ENCODE peak calls at places on chromosomes 12 and 14, in nine cellular contexts. X, S, M, Y, R, U, E, Z and G are unnamed samples.

GRCh38 chr12:109870648-109871047 is 9.7 kb downstream of the GLTP start:
- DNase-seq in X (no peak), E (no peak), Z (no peak), U (peak; percentile 91), M (no peak), R (peak; percentile 75), S (no peak), Y (no peak), G (no peak)

GRCh38 chr14:73833530-73834257 is 17.9 kb upstream of the PTGR2 start:
- DNase-seq in Y (no peak), X (no peak), Z (peak; percentile 53), S (peak; percentile 75), E (no peak), U (peak; percentile 58), R (peak; percentile 78), M (peak; percentile 47), G (no peak)

GRCh38 chr12:113230315-113231274 is 9.3 kb downstream of the TPCN1 start:
- DNase-seq in X (no peak), U (no peak), E (no peak), M (no peak), Y (no peak), Z (no peak), R (no peak), S (peak; percentile 65), G (no peak)

GRCh38 chr12:38664661-38665269 is 240.6 kb downstream of the CPNE8 start:
- DNase-seq in E (no peak), M (peak; percentile 57), U (peak; percentile 15), R (peak; percentile 41), Z (peak; percentile 25), X (no peak), S (no peak), Y (peak; percentile 26), G (no peak)

GRCh38 chr14:95344536-95344935 is 24.8 kb upstream of the CLMN start:
- DNase-seq in U (no peak), E (no peak), Y (no peak), S (no peak), X (no peak), R (no peak), M (no peak), Z (no peak), G (peak; percentile 4)

GRCh38 chr12:94171595-94171930 is 23.2 kb downstream of the PLXNC1 start:
- DNase-seq in U (no peak), Z (no peak), Y (no peak), S (peak; percentile 27), M (no peak), E (no peak), R (peak; percentile 28), X (no peak), G (no peak)

GRCh38 chr14:63229330-63230059 is 25.3 kb downstream of the RHOJ start:
- DNase-seq in R (no peak), Y (no peak), U (no peak), S (no peak), X (no peak), E (no peak), Z (peak; percentile 16), M (no peak), G (no peak)

GRCh38 chr14:90168425-90169105 is 87.8 kb upstream of the PSMC1 start:
- DNase-seq in Z (no peak), R (peak; percentile 69), E (no peak), S (peak; percentile 84), X (no peak), Y (no peak), M (no peak), U (peak; percentile 75), G (no peak)

GRCh38 chr14:95871531-95871930 is 5.1 kb upstream of the TUNAR start:
- DNase-seq in X (no peak), Y (no peak), M (no peak), R (no peak), Z (no peak), S (no peak), E (no peak), U (no peak), G (peak; percentile 40)

DNA sequence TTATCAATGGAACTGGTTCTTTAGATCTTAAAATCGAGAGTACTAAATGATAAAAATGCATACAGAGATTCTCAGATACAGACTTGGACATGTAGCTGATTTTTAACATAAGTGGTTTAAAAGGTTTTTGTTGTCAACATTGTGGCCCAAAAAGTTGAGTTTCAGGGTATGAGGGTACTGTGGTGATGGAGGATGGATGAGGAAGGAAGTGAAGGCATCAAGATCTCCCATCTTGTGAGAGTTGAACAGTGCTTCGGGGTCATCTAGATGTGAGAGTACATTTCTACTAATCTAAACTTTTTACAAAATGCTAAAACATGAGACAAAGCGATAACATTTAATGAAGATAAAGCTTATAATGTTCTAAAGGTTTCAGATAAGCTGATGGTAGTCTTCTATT is 452.6 kb downstream of the PCNX1 start:
- DNase-seq in R (no peak), Z (no peak), S (no peak), E (no peak), X (no peak), M (no peak), U (no peak), Y (no peak), G (no peak)
- H3K4me1 ChIP-seq in R (peaks cover 48% of the 10 kb centered on the region), Z (peaks cover 45% of the 10 kb centered on the region), S (peaks cover 30% of the 10 kb centered on the region), E (peaks cover 19% of the 10 kb centered on the region), X (peaks cover 11% of the 10 kb centered on the region), M (no peaks in the 10 kb centered on the region), U (peaks cover 51% of the 10 kb centered on the region), Y (peaks cover 51% of the 10 kb centered on the region), G (peaks cover 33% of the 10 kb centered on the region)

GRCh38 chr12:62210422-62210821 is 49.8 kb upstream of the USP15 start:
- DNase-seq in X (peak; percentile 49), U (peak; percentile 80), E (no peak), S (peak; percentile 12), Z (peak; percentile 55), Y (peak; percentile 40), M (peak; percentile 71), R (peak; percentile 69), G (no peak)

GRCh38 chr12:62207248-62207647 is 53.0 kb upstream of the USP15 start:
- DNase-seq in E (no peak), S (no peak), R (no peak), Y (no peak), U (no peak), X (no peak), M (no peak), Z (no peak), G (no peak)

DNA sequence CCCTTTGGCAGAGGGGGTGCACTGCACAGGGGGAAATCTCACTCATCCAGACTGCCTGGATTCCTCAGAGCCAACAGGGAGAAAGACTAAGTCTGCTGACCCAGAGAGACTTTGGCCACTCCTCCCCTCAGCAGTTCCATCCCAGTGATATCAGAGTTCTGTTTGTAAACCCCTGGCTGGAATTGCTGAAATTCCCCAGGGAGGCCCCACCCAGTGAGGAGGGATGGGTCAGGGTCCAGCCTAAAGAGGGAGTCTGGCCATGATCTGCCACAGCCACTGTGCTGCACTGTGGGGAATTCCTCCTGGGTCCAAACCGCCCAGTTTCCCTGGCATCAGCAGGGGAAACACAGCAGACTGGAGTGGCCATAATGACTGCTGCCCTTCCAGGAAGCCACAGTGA is 54.9 kb upstream of the USP15 start:
- DNase-seq in U (no peak), S (no peak), X (no peak), Y (no peak), E (no peak), R (no peak), M (no peak), Z (peak; percentile 49), G (no peak)
- H3K27ac ChIP-seq in U (no peak overlapping the region), S (no peak overlapping the region), X (no peak overlapping the region), Y (no peak overlapping the region), E (no peak overlapping the region), R (no peak overlapping the region), M (no peak overlapping the region), Z (peak overlapping the region; percentile 63), G (no peak overlapping the region)

DNA sequence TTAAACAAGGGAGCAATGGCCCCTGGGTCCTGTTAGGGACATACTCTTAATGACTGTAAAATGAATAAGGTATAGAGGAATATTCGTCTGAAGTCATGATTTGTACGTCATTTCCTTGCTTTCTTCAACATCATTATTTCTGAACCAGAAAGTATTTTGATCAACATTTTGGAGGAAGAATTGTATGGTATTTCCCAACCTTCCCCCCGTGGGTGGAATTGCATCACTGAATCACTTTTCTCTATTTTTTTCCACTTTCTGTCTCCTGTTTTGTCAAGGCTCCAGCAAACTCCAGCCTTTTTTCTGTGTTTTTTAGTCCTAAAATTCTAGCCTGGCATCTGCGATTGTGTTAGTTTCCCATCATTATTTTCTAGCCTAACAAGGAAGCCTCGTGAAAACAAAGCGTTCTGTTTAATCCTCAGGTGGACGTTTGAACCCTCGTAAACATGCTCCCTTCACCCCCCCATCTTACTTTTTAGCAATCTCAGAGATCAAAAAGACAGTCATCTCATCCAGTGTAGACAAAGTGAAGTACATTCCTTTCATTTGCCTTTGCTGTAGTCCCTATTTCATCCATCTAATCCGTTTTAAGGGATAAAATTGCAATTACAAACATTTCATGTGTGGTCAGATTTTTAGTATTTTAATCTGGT is 62.3 kb downstream of the ETV6 start:
- DNase-seq in R (peak; percentile 79), U (no peak), M (no peak), E (no peak), S (peak; percentile 51), Z (no peak), X (peak; percentile 73), Y (no peak), G (no peak)
- H3K4me1 ChIP-seq in R (peaks cover 17% of the 10 kb centered on the region), U (peaks cover 24% of the 10 kb centered on the region), M (no peaks in the 10 kb centered on the region), E (peaks cover 15% of the 10 kb centered on the region), S (peaks cover 11% of the 10 kb centered on the region), Z (peaks cover 29% of the 10 kb centered on the region), X (peaks cover 16% of the 10 kb centered on the region), Y (peaks cover 17% of the 10 kb centered on the region), G (peaks cover 3% of the 10 kb centered on the region)

GRCh38 chr12:15179672-15180071 is 41.5 kb downstream of the RERG start:
- DNase-seq in U (no peak), S (no peak), Z (no peak), M (no peak), X (peak; percentile 70), E (no peak), Y (no peak), R (no peak), G (no peak)

GRCh38 chr12:15186593-15186992 is 34.6 kb downstream of the RERG start:
- DNase-seq in M (no peak), X (no peak), U (no peak), E (no peak), Y (peak; percentile 13), R (no peak), Z (no peak), S (no peak), G (no peak)

GRCh38 chr12:15184484-15184883 is 36.7 kb downstream of the RERG start:
- DNase-seq in Y (no peak), M (no peak), Z (no peak), E (no peak), U (no peak), S (no peak), R (no peak), X (no peak), G (no peak)

GRCh38 chr12:15180325-15180724 is 40.9 kb downstream of the RERG start:
- DNase-seq in E (no peak), X (no peak), Z (no peak), R (no peak), Y (no peak), M (no peak), S (no peak), U (no peak), G (no peak)

DNA sequence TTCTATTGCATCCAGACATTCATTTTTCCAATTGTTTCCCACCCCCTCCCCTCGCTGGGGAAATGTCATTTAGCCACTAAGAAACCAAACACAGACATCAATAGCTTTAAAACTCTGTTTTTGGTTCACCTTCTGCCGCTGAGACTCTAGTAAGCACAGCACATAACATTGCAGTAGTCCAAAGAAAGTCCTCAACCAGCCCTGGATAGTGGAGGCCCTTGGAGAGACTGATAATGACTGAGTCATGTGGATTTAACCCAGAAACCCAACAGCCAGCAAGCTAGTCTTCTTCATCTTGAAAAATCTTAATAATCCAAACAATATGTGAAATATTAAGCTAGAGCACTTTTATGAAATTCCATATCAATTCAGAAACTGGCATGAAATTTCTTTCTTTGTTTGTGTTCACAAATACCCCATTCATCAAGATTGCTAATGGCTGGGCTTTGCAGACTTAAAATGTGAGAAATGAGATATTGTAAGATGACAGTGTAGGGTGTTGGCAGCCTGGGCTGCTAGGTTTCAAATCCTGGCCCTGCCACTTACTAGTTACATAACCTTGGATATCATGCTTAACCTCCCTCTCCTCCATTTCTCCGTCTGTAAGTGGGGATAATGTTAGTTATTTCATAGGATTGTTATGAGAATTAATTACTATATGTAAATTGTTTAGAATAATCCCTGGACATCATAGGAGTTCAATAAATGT is 40.1 kb downstream of the RERG start:
- DNase-seq in X (no peak), Z (no peak), E (no peak), R (no peak), Y (no peak), U (peak; percentile 29), S (no peak), M (no peak), G (no peak)
- H3K27ac ChIP-seq in X (no peak overlapping the region), Z (no peak overlapping the region), E (no peak overlapping the region), R (no peak overlapping the region), Y (no peak overlapping the region), U (no peak overlapping the region), S (no peak overlapping the region), M (no peak overlapping the region), G (peak overlapping the region; percentile 74)